ENCODE peak calls at places on chromosome 19, in six cellular contexts. P is stimulated activated naive CD4-positive, alpha-beta T cell; U is stimulated activated CD8-positive, alpha-beta memory T cell treated with anti-CD3 and anti-CD28 coated beads, Interleukin-4, amount 100 ng/mL, for 24 hours; V is lung; G is stimulated activated CD4-positive, alpha-beta T cell treated with anti-CD3 and anti-CD28 coated beads, TNF-alpha, amount 100 ng/mL, for 48 hours; T is substantia nigra. N is an unnamed sample.

GRCh38 chr19:51271015-51271600 is 20.2 kb downstream of the SIGLECL1 start:
- DNase-seq in V (no peak), P (no peak), T (no peak), U (no peak), G (no peak), N (peak)

GRCh38 chr19:38506723-38507550 is 73.4 kb downstream of the RYR1 start:
- DNase-seq in P (peak), V (peak), T (no peak), G (peak), U (peak), N (peak)

GRCh38 chr19:46339491-46339890 is 7.4 kb upstream of the PPP5C start:
- DNase-seq in U (no peak), G (no peak), P (no peak), V (no peak), T (no peak), N (no peak)

GRCh38 chr19:7924651-7925170 is 1.2 kb downstream of the CTXN1 start:
- DNase-seq in P (no peak), V (no peak), G (no peak), T (no peak), U (no peak), N (no peak)

GRCh38 chr19:58007285-58007684 is 4.7 kb upstream of the ZNF606 start:
- DNase-seq in V (no peak), P (no peak), U (no peak), T (no peak), G (no peak), N (no peak)

GRCh38 chr19:49639401-49640112 is 386 bp downstream of the RRAS start:
- DNase-seq in G (no peak), U (no peak), T (no peak), V (no peak), P (peak), N (no peak)

GRCh38 chr19:51183629-51184028 is 41.3 kb upstream of the CD33 start:
- DNase-seq in T (no peak), G (no peak), V (no peak), U (no peak), P (no peak), N (no peak)

GRCh38 chr19:15986694-15987093 is 37.9 kb downstream of the OR10H4 start:
- DNase-seq in U (no peak), G (no peak), V (no peak), P (no peak), T (no peak), N (no peak)

GRCh38 chr19:44596428-44597130 is 16.8 kb upstream of the IGSF23 start:
- DNase-seq in V (no peak), G (no peak), U (no peak), P (no peak), T (no peak), N (no peak)

GRCh38 chr19:6133231-6133630 is 2.2 kb upstream of the ACSBG2 start:
- DNase-seq in P (no peak), G (no peak), V (no peak), T (no peak), U (no peak), N (no peak)

GRCh38 chr19:19074172-19074905 is 10.5 kb downstream of the SLC25A42 start:
- DNase-seq in T (no peak), G (no peak), P (no peak), V (no peak), U (no peak), N (no peak)

GRCh38 chr19:23779645-23780044 is 21.0 kb upstream of the ZNF681 start:
- DNase-seq in V (peak), U (no peak), P (no peak), G (no peak), T (no peak), N (no peak)

GRCh38 chr19:1843646-1844394 is 4.5 kb downstream of the REXO1 start:
- DNase-seq in V (no peak), G (no peak), T (no peak), U (no peak), P (no peak), N (no peak)

N was measured in Ammon's horn.